ENCODE peak calls at places on chromosomes 4 and X, in nine cellular contexts. E is H54; H is stimulated activated CD4-positive, alpha-beta T cell treated with anti-CD3 and anti-CD28 coated beads, Interleukin-12 subunit alpha, Interleukin-12 subunit beta, amount 100 ng/mL, for 24 hours; I is HT1080; A is NCI-H524; P is C1 segment of cervical spinal cord; F is endothelial cell; D is NCI-H146; K is NCI-H1436. Y is an unnamed sample.

GRCh38 chrX:108307408-108308085 is 130.7 kb downstream of the COL4A6 start:
- DNase-seq in E (no peak), H (no peak), I (no peak), A (no peak), P (no peak), F (no peak), D (no peak), K (no peak), Y (no peak)

GRCh38 chrX:47936940-47937317 is 66.9 kb downstream of the ZNF182 start:
- DNase-seq in E (no peak), H (no peak), I (no peak), A (no peak), P (no peak), F (no peak), D (no peak), K (no peak), Y (no peak)

GRCh38 chr4:73245955-73246354 is 12.6 kb downstream of the ANKRD17 start:
- DNase-seq in E (no peak), H (no peak), I (no peak), A (no peak), P (no peak), F (no peak), D (no peak), K (no peak), Y (no peak)

GRCh38 chr4:1670279-1670678 is 13.8 kb downstream of the FAM53A start:
- DNase-seq in E (no peak), H (no peak), I (no peak), A (no peak), P (no peak), F (no peak), D (no peak), K (no peak), Y (no peak)

GRCh38 chr4:44326716-44327115 is 121.9 kb downstream of the KCTD8 start:
- DNase-seq in E (no peak), H (no peak), I (no peak), A (peak), P (no peak), F (no peak), D (no peak), K (no peak), Y (no peak)

GRCh38 chr4:120916937-120917336 is 5.6 kb downstream of the PRDM5 start:
- DNase-seq in E (no peak), H (no peak), I (no peak), A (no peak), P (no peak), F (no peak), D (no peak), K (no peak), Y (no peak)

GRCh38 chr4:108527729-108528128 is 92.6 kb upstream of the RPL34 start:
- DNase-seq in E (no peak), H (no peak), I (no peak), A (no peak), P (no peak), F (no peak), D (no peak), K (no peak), Y (no peak)

GRCh38 chr4:52718123-52718522 is 33.1 kb downstream of the ERVMER34-1 start:
- DNase-seq in E (no peak), H (no peak), I (peak), A (no peak), P (no peak), F (no peak), D (no peak), K (no peak), Y (no peak)

GRCh38 chr4:5887361-5888221 is 5.3 kb downstream of the CRMP1 start:
- DNase-seq in E (no peak), H (no peak), I (no peak), A (no peak), P (no peak), F (peak), D (peak), K (peak), Y (no peak)

GRCh38 chr4:186201535-186202230 is 10.3 kb downstream of the CYP4V2 start:
- DNase-seq in E (no peak), H (peak), I (peak), A (peak), P (no peak), F (peak), D (peak), K (peak), Y (no peak)

GRCh38 chrX:12949927-12950656 is 24.8 kb upstream of the TMSB4X start:
- DNase-seq in E (no peak), H (peak), I (no peak), A (peak), P (no peak), F (no peak), D (no peak), K (no peak), Y (peak)

GRCh38 chrX:148567229-148567628 is 66.8 kb downstream of the AFF2 start:
- DNase-seq in E (no peak), H (no peak), I (peak), A (no peak), P (no peak), F (no peak), D (no peak), K (no peak), Y (no peak)

GRCh38 chr4:158811216-158811540 is 42.4 kb downstream of the FNIP2 start:
- DNase-seq in E (no peak), H (no peak), I (no peak), A (no peak), P (no peak), F (no peak), D (no peak), K (no peak), Y (no peak)

GRCh38 chrX:30278365-30278764 is 30.8 kb downstream of the NR0B1 start:
- DNase-seq in E (no peak), H (no peak), I (peak), A (no peak), P (no peak), F (no peak), D (no peak), K (no peak), Y (no peak)

GRCh38 chr4:36286481-36286871 is 5.1 kb downstream of the DTHD1 start:
- DNase-seq in E (no peak), H (no peak), I (no peak), A (no peak), P (no peak), F (no peak), D (no peak), K (no peak), Y (no peak)

GRCh38 chr4:12978310-12978709 is 505.8 kb downstream of the RAB28 start:
- DNase-seq in E (no peak), H (no peak), I (no peak), A (no peak), P (no peak), F (no peak), D (no peak), K (no peak), Y (no peak)

GRCh38 chr4:182683666-182684065 is 233.5 kb downstream of the DCTD start:
- DNase-seq in E (no peak), H (no peak), I (no peak), A (no peak), P (no peak), F (no peak), D (no peak), K (no peak), Y (no peak)

GRCh38 chr4:54318904-54319303 is 89.8 kb downstream of the PDGFRA start:
- DNase-seq in E (peak), H (no peak), I (peak), A (peak), P (no peak), F (peak), D (peak), K (no peak), Y (no peak)

GRCh38 chrX:150857453-150857852 is 41.0 kb downstream of the CD99L2 start:
- DNase-seq in E (no peak), H (no peak), I (no peak), A (no peak), P (no peak), F (no peak), D (no peak), K (no peak), Y (no peak)

GRCh38 chr4:177239475-177239874 is 70.2 kb upstream of the NEIL3 start:
- DNase-seq in E (no peak), H (no peak), I (no peak), A (no peak), P (no peak), F (no peak), D (no peak), K (no peak), Y (no peak)

GRCh38 chr4:149008415-149009025 is 566.3 kb upstream of the NR3C2 start:
- DNase-seq in E (no peak), H (no peak), I (no peak), A (no peak), P (no peak), F (no peak), D (no peak), K (no peak), Y (no peak)

GRCh38 chr4:98430708-98431403 is 169.7 kb downstream of the RAP1GDS1 start:
- DNase-seq in E (peak), H (no peak), I (peak), A (no peak), P (no peak), F (no peak), D (no peak), K (no peak), Y (no peak)

GRCh38 chr4:663438-664428 is 10.3 kb downstream of the ATP5ME start:
- DNase-seq in E (no peak), H (no peak), I (no peak), A (peak), P (no peak), F (peak), D (peak), K (peak), Y (no peak)

GRCh38 chrX:2854918-2855317 is 26.2 kb downstream of the GYG2 start:
- DNase-seq in E (no peak), H (no peak), I (no peak), A (no peak), P (no peak), F (no peak), D (no peak), K (no peak), Y (no peak)

Y was measured in occipital lobe.